ENCODE peak calls at places on chromosomes 1 and 21, in six cellular contexts. E is activated CD8-positive, alpha-beta memory T cell treated with anti-CD3 and anti-CD28 coated beads, Interleukin-2, amount 50 U/mL, for 48 hours; P is T-cell; G is stimulated activated CD4-positive, alpha-beta T cell treated with anti-CD3 and anti-CD28 coated beads, Interleukin-4, amount 100 ng/mL, for 4 hours; S is pons; M is AG04450. O is an unnamed sample.

GRCh38 chr1:97277891-97278662 is 556.5 kb downstream of the PTBP2 start:
- DNase-seq in E (no peak), P (no peak), G (no peak), S (no peak), M (no peak), O (peak; percentile 28)

GRCh38 chr1:42953182-42954180 is 5.2 kb downstream of the SLC2A1 start:
- DNase-seq in E (peak; percentile 51), P (no peak), G (no peak), S (peak; percentile 94), M (no peak), O (no peak)

GRCh38 chr1:235682216-235682615 is 32.6 kb upstream of the GNG4 start:
- DNase-seq in E (no peak), P (no peak), G (no peak), S (no peak), M (no peak), O (no peak)

GRCh38 chr1:21334214-21335087 is 44.2 kb upstream of the ECE1 start:
- DNase-seq in E (peak; percentile 86), P (peak; percentile 71), G (peak; percentile 57), S (peak; percentile 76), M (no peak), O (peak; percentile 66)

GRCh38 chr21:43204638-43205037 is 35.8 kb downstream of the CRYAA start:
- DNase-seq in E (peak; percentile 20), P (no peak), G (no peak), S (no peak), M (no peak), O (no peak)

GRCh38 chr1:8693092-8693491 is 124.3 kb downstream of the RERE start:
- DNase-seq in E (no peak), P (no peak), G (no peak), S (no peak), M (no peak), O (no peak)

GRCh38 chr1:11524465-11525150 is 45.7 kb downstream of the DISP3 start:
- DNase-seq in E (no peak), P (no peak), G (no peak), S (no peak), M (no peak), O (no peak)

GRCh38 chr1:64042331-64043100 is 160.9 kb upstream of the UBE2U start:
- DNase-seq in E (no peak), P (no peak), G (no peak), S (peak; percentile 30), M (peak; percentile 83), O (peak; percentile 63)

GRCh38 chr1:14294006-14294405 is 304.5 kb upstream of the KAZN start:
- DNase-seq in E (no peak), P (no peak), G (no peak), S (no peak), M (no peak), O (no peak)

GRCh38 chr1:21901986-21902377 is 35.1 kb downstream of the HSPG2 start:
- DNase-seq in E (no peak), P (no peak), G (no peak), S (no peak), M (no peak), O (no peak)

GRCh38 chr1:30823627-30823968 is 66.0 kb upstream of the LAPTM5 start:
- DNase-seq in E (no peak), P (no peak), G (no peak), S (no peak), M (no peak), O (no peak)

GRCh38 chr1:81799939-81800740 is 594 bp upstream of the ADGRL2 start:
- DNase-seq in E (no peak), P (no peak), G (no peak), S (no peak), M (peak; percentile 24), O (no peak)